ENCODE peak calls at places on chromosomes 1 and 21, in six cellular contexts. One of them, this sample, is unnamed.

GRCh38 chr1:55506686-55507577 is 291.8 kb upstream of the USP24 start:
- DNase-seq in HAP-1: peak
- DNase-seq in endothelial cell of umbilical vein: no peak
- DNase-seq in left lung: no peak
- DNase-seq in AG04450: no peak
- DNase-seq in BE2C: no peak
- DNase-seq in this sample: no peak

GRCh38 chr1:204191481-204191880 is 4.8 kb downstream of the KISS1 start:
- DNase-seq in HAP-1: no peak
- DNase-seq in endothelial cell of umbilical vein: no peak
- DNase-seq in left lung: no peak
- DNase-seq in AG04450: no peak
- DNase-seq in BE2C: no peak
- DNase-seq in this sample: no peak

GRCh38 chr1:90193116-90193515 is 198.2 kb downstream of the ZNF326 start:
- DNase-seq in HAP-1: no peak
- DNase-seq in endothelial cell of umbilical vein: no peak
- DNase-seq in left lung: no peak
- DNase-seq in AG04450: no peak
- DNase-seq in BE2C: no peak
- DNase-seq in this sample: no peak

GRCh38 chr1:36512842-36513241 is 30.1 kb upstream of the CSF3R start:
- DNase-seq in HAP-1: no peak
- DNase-seq in endothelial cell of umbilical vein: no peak
- DNase-seq in left lung: no peak
- DNase-seq in AG04450: no peak
- DNase-seq in BE2C: no peak
- DNase-seq in this sample: no peak

GRCh38 chr1:34806396-34806795 is 13.6 kb downstream of the GJA4 start:
- DNase-seq in HAP-1: no peak
- DNase-seq in endothelial cell of umbilical vein: no peak
- DNase-seq in left lung: no peak
- DNase-seq in AG04450: no peak
- DNase-seq in BE2C: no peak
- DNase-seq in this sample: no peak

GRCh38 chr1:18880585-18880984 is 21.1 kb upstream of the TAS1R2 start:
- DNase-seq in HAP-1: no peak
- DNase-seq in endothelial cell of umbilical vein: no peak
- DNase-seq in left lung: no peak
- DNase-seq in AG04450: no peak
- DNase-seq in BE2C: no peak
- DNase-seq in this sample: no peak

GRCh38 chr1:150149490-150150453 is at the start of gene PLEKHO1:
- DNase-seq in HAP-1: peak
- DNase-seq in endothelial cell of umbilical vein: peak
- DNase-seq in left lung: peak
- DNase-seq in AG04450: no peak
- DNase-seq in BE2C: peak
- DNase-seq in this sample: peak

GRCh38 chr1:119702384-119702783 is 9.3 kb upstream of the PHGDH start:
- DNase-seq in HAP-1: no peak
- DNase-seq in endothelial cell of umbilical vein: no peak
- DNase-seq in left lung: peak
- DNase-seq in AG04450: no peak
- DNase-seq in BE2C: no peak
- DNase-seq in this sample: no peak

GRCh38 chr1:11730429-11730861 is 5.5 kb upstream of the AGTRAP start:
- DNase-seq in HAP-1: no peak
- DNase-seq in endothelial cell of umbilical vein: peak
- DNase-seq in left lung: peak
- DNase-seq in AG04450: no peak
- DNase-seq in BE2C: no peak
- DNase-seq in this sample: no peak

GRCh38 chr1:21368514-21369289 is 71.2 kb upstream of the NBPF3 start:
- DNase-seq in HAP-1: peak
- DNase-seq in endothelial cell of umbilical vein: peak
- DNase-seq in left lung: peak
- DNase-seq in AG04450: peak
- DNase-seq in BE2C: peak
- DNase-seq in this sample: peak

GRCh38 chr21:34997295-34997694 is 51.8 kb downstream of the RUNX1 start:
- DNase-seq in HAP-1: no peak
- DNase-seq in endothelial cell of umbilical vein: no peak
- DNase-seq in left lung: no peak
- DNase-seq in AG04450: no peak
- DNase-seq in BE2C: no peak
- DNase-seq in this sample: peak

GRCh38 chr21:42852925-42853570 is 26.3 kb downstream of the WDR4 start:
- DNase-seq in HAP-1: no peak
- DNase-seq in endothelial cell of umbilical vein: no peak
- DNase-seq in left lung: no peak
- DNase-seq in AG04450: no peak
- DNase-seq in BE2C: no peak
- DNase-seq in this sample: no peak

GRCh38 chr1:22814176-22815042 is 103.8 kb downstream of the EPHB2 start:
- DNase-seq in HAP-1: no peak
- DNase-seq in endothelial cell of umbilical vein: no peak
- DNase-seq in left lung: peak
- DNase-seq in AG04450: no peak
- DNase-seq in BE2C: peak
- DNase-seq in this sample: no peak

GRCh38 chr1:14095001-14095400 is 395.0 kb downstream of the PRDM2 start:
- DNase-seq in HAP-1: peak
- DNase-seq in endothelial cell of umbilical vein: no peak
- DNase-seq in left lung: no peak
- DNase-seq in AG04450: no peak
- DNase-seq in BE2C: no peak
- DNase-seq in this sample: peak

GRCh38 chr1:162074548-162074947 is 5.1 kb downstream of the NOS1AP start:
- DNase-seq in HAP-1: no peak
- DNase-seq in endothelial cell of umbilical vein: no peak
- DNase-seq in left lung: no peak
- DNase-seq in AG04450: no peak
- DNase-seq in BE2C: no peak
- DNase-seq in this sample: no peak

GRCh38 chr1:53998223-53998622 is 19.8 kb downstream of the LDLRAD1 start:
- DNase-seq in HAP-1: no peak
- DNase-seq in endothelial cell of umbilical vein: no peak
- DNase-seq in left lung: no peak
- DNase-seq in AG04450: no peak
- DNase-seq in BE2C: no peak
- DNase-seq in this sample: no peak

GRCh38 chr1:41003640-41004220 is 17.8 kb downstream of the SLFNL1 start:
- DNase-seq in HAP-1: no peak
- DNase-seq in endothelial cell of umbilical vein: peak
- DNase-seq in left lung: peak
- DNase-seq in AG04450: peak
- DNase-seq in BE2C: peak
- DNase-seq in this sample: peak

GRCh38 chr1:113242481-113242880 is 147.8 kb upstream of the MAGI3 start:
- DNase-seq in HAP-1: no peak
- DNase-seq in endothelial cell of umbilical vein: no peak
- DNase-seq in left lung: no peak
- DNase-seq in AG04450: no peak
- DNase-seq in BE2C: no peak
- DNase-seq in this sample: no peak

GRCh38 chr1:21165076-21165475 is 11.6 kb downstream of the EIF4G3 start:
- DNase-seq in HAP-1: no peak
- DNase-seq in endothelial cell of umbilical vein: no peak
- DNase-seq in left lung: no peak
- DNase-seq in AG04450: no peak
- DNase-seq in BE2C: no peak
- DNase-seq in this sample: no peak

GRCh38 chr1:54857741-54858665 is 29.0 kb downstream of the DHCR24 start:
- DNase-seq in HAP-1: no peak
- DNase-seq in endothelial cell of umbilical vein: no peak
- DNase-seq in left lung: no peak
- DNase-seq in AG04450: no peak
- DNase-seq in BE2C: no peak
- DNase-seq in this sample: no peak

GRCh38 chr1:18256318-18257235 is 149.0 kb downstream of the IGSF21 start:
- DNase-seq in HAP-1: peak
- DNase-seq in endothelial cell of umbilical vein: no peak
- DNase-seq in left lung: no peak
- DNase-seq in AG04450: no peak
- DNase-seq in BE2C: peak
- DNase-seq in this sample: peak

GRCh38 chr1:69045572-69045971 is 522.1 kb upstream of the LRRC7 start:
- DNase-seq in HAP-1: no peak
- DNase-seq in endothelial cell of umbilical vein: no peak
- DNase-seq in left lung: no peak
- DNase-seq in AG04450: no peak
- DNase-seq in BE2C: no peak
- DNase-seq in this sample: no peak
- H3K4me3 ChIP-seq in HAP-1: no peak
- H3K4me3 ChIP-seq in endothelial cell of umbilical vein: no peak
- H3K4me3 ChIP-seq in left lung: no peak
- H3K4me3 ChIP-seq in AG04450: no peak
- H3K4me3 ChIP-seq in BE2C: no peak
- H3K4me3 ChIP-seq in this sample: no peak

GRCh38 chr1:77683836-77684148 is 1.3 kb upstream of the ZZZ3 start:
- DNase-seq in HAP-1: no peak
- DNase-seq in endothelial cell of umbilical vein: no peak
- DNase-seq in left lung: no peak
- DNase-seq in AG04450: no peak
- DNase-seq in BE2C: no peak
- DNase-seq in this sample: no peak

GRCh38 chr1:77683142-77683835 is 831 bp upstream of the ZZZ3 start:
- DNase-seq in HAP-1: peak
- DNase-seq in endothelial cell of umbilical vein: peak
- DNase-seq in left lung: peak
- DNase-seq in AG04450: peak
- DNase-seq in BE2C: peak
- DNase-seq in this sample: peak

GRCh38 chr1:77682442-77683141 is at the start of gene ZZZ3:
- DNase-seq in HAP-1: peak
- DNase-seq in endothelial cell of umbilical vein: peak
- DNase-seq in left lung: peak
- DNase-seq in AG04450: peak
- DNase-seq in BE2C: peak
- DNase-seq in this sample: peak

GRCh38 chr1:77678628-77679610 is 3.5 kb downstream of the ZZZ3 start:
- DNase-seq in HAP-1: no peak
- DNase-seq in endothelial cell of umbilical vein: no peak
- DNase-seq in left lung: no peak
- DNase-seq in AG04450: no peak
- DNase-seq in BE2C: no peak
- DNase-seq in this sample: no peak

DNA sequence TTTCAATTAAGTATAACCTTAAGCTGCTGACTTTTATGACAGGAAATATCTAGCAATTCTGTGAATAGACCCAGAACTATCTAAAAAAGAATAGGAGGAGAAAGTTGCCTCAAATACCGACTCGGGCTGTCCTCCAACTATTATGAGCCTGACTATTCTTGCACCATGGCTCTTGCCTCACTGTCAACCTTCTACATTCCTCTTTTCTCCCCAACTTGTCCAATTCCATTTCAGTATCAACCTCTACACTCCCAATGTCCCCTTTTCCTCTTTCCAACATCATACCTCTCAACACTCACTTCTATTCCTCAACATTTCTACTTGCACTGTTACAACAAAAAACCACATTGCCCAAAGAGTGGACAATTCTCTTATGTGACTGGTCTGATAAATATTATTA is 2.3 kb downstream of the ZZZ3 start:
- DNase-seq in HAP-1: no peak
- DNase-seq in endothelial cell of umbilical vein: no peak
- DNase-seq in left lung: no peak
- DNase-seq in AG04450: no peak
- DNase-seq in BE2C: no peak
- DNase-seq in this sample: peak
- H3K4me3 ChIP-seq in HAP-1: no peak
- H3K4me3 ChIP-seq in endothelial cell of umbilical vein: no peak
- H3K4me3 ChIP-seq in left lung: no peak
- H3K4me3 ChIP-seq in AG04450: no peak
- H3K4me3 ChIP-seq in BE2C: no peak
- H3K4me3 ChIP-seq in this sample: peak

DNA sequence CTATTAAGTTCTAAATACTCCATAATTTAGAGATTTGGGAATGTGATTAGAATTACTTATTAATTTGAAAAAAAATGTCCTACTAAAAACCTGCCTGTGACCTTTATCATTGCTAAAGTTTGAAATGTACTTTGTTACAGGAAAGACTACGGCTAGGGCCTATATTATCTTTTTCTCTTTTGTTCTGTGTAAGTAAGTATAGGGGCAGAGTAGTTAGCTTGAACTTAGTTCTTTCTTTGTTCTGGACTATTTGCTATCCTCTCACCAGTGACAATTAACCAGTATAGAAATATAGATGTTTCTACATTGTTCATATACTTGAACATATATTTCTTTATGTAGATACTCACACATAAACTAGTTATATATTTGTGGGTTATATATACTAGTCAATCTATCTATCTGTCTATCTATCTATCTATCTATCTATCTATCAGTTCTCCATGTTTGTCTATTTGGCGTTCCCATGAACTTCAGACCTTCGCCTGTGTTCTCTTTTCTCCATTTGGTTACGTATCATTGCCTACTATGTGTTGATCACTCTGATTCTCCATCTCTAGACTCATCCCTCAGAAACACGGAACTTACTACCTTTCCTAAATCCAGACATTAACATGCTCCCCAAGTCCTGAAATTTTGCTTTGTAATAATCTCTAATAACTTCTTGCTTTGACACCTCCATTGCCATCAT is 3.3 kb downstream of the PTPRC start:
- DNase-seq in HAP-1: no peak
- DNase-seq in endothelial cell of umbilical vein: peak
- DNase-seq in left lung: no peak
- DNase-seq in AG04450: no peak
- DNase-seq in BE2C: no peak
- DNase-seq in this sample: no peak
- H3K4me3 ChIP-seq in HAP-1: no peak
- H3K4me3 ChIP-seq in endothelial cell of umbilical vein: no peak
- H3K4me3 ChIP-seq in left lung: no peak
- H3K4me3 ChIP-seq in AG04450: no peak
- H3K4me3 ChIP-seq in BE2C: no peak
- H3K4me3 ChIP-seq in this sample: peak

DNA sequence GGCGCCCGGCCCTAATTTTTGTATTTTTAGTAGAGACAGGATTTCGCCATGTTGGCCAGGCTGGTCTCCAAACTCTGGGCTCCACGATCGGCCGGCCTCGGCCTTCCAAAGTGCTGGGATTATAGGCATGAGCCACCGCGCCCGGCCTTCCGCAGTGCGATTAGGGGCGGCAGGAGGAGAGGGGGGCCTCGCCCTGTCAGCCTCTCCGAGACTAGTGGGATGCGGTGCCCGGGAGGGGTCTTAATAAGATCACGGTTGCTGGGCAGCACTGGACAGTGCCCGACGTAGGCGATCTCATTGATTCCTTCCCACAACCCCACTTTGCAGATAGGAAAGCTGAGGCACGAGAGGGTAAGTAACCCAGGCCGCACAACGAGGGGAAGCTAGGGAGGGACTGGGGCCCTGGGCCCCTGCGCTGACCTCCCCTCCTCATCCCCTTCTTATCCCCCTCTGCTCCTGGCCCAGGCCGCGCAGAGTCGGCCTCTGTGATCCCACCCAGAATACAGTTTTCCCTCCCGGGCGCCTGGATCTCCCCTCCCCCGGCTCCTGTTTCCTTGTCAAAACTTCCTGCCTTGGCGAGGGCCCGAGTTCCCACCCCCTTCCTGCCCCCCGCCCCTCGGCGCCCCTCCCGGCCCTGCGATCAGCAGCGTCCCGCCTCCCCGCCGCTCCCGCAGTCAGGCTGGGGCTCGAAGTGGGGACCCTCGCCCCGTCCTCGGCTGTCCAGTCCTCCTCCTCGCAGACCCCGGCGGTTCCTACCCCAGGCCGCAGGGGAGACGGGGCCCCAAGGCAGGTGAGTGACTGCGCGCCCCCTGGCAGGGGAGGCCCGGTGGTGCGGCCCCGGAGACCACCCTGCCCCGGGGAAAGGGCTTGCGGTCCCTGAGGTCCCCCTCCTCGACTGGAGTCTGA is at the start of gene PEAR1:
- DNase-seq in HAP-1: no peak
- DNase-seq in endothelial cell of umbilical vein: peak
- DNase-seq in left lung: peak
- DNase-seq in AG04450: no peak
- DNase-seq in BE2C: no peak
- DNase-seq in this sample: no peak
- H3K4me3 ChIP-seq in HAP-1: no peak
- H3K4me3 ChIP-seq in endothelial cell of umbilical vein: peak
- H3K4me3 ChIP-seq in left lung: peak
- H3K4me3 ChIP-seq in AG04450: peak
- H3K4me3 ChIP-seq in BE2C: no peak
- H3K4me3 ChIP-seq in this sample: no peak